ENCODE peak calls at places on chromosome 6, in nine cellular contexts. One of them, this sample, is unnamed.

GRCh38 chr6:154404791-154405400 is 48.3 kb upstream of the IPCEF1 start:
- DNase-seq in heart left ventricle: no peak
- DNase-seq in IMR-90: peak
- DNase-seq in adrenal gland: no peak
- DNase-seq in ovary: no peak
- DNase-seq in right lobe of liver: no peak
- DNase-seq in A549: no peak
- DNase-seq in GM12878: no peak
- DNase-seq in esophagus muscularis mucosa: no peak
- DNase-seq in this sample: no peak

GRCh38 chr6:104955927-104956662 is 812 bp upstream of the LIN28B start:
- DNase-seq in heart left ventricle: no peak
- DNase-seq in IMR-90: no peak
- DNase-seq in adrenal gland: no peak
- DNase-seq in ovary: no peak
- DNase-seq in right lobe of liver: no peak
- DNase-seq in A549: peak
- DNase-seq in GM12878: no peak
- DNase-seq in esophagus muscularis mucosa: no peak
- DNase-seq in this sample: no peak

GRCh38 chr6:23031986-23032385 is 462.6 kb downstream of the HDGFL1 start:
- DNase-seq in heart left ventricle: no peak
- DNase-seq in IMR-90: peak
- DNase-seq in adrenal gland: no peak
- DNase-seq in ovary: no peak
- DNase-seq in right lobe of liver: no peak
- DNase-seq in A549: no peak
- DNase-seq in GM12878: no peak
- DNase-seq in esophagus muscularis mucosa: no peak
- DNase-seq in this sample: no peak

GRCh38 chr6:150290429-150290828 is 78.4 kb upstream of the IYD start:
- DNase-seq in heart left ventricle: no peak
- DNase-seq in IMR-90: peak
- DNase-seq in adrenal gland: no peak
- DNase-seq in ovary: no peak
- DNase-seq in right lobe of liver: no peak
- DNase-seq in A549: no peak
- DNase-seq in GM12878: no peak
- DNase-seq in esophagus muscularis mucosa: no peak
- DNase-seq in this sample: no peak

GRCh38 chr6:146697921-146698320 is 99.1 kb downstream of the ADGB start:
- DNase-seq in heart left ventricle: no peak
- DNase-seq in IMR-90: no peak
- DNase-seq in adrenal gland: no peak
- DNase-seq in ovary: no peak
- DNase-seq in right lobe of liver: no peak
- DNase-seq in A549: no peak
- DNase-seq in GM12878: no peak
- DNase-seq in esophagus muscularis mucosa: no peak
- DNase-seq in this sample: no peak

GRCh38 chr6:13281630-13282156 is 46.6 kb downstream of the TBC1D7 start:
- DNase-seq in heart left ventricle: no peak
- DNase-seq in IMR-90: no peak
- DNase-seq in adrenal gland: no peak
- DNase-seq in ovary: no peak
- DNase-seq in right lobe of liver: no peak
- DNase-seq in A549: no peak
- DNase-seq in GM12878: no peak
- DNase-seq in esophagus muscularis mucosa: no peak
- DNase-seq in this sample: no peak

GRCh38 chr6:36735110-36735971 is 37.7 kb downstream of the RAB44 start:
- DNase-seq in heart left ventricle: peak
- DNase-seq in IMR-90: peak
- DNase-seq in adrenal gland: peak
- DNase-seq in ovary: peak
- DNase-seq in right lobe of liver: peak
- DNase-seq in A549: no peak
- DNase-seq in GM12878: no peak
- DNase-seq in esophagus muscularis mucosa: peak
- DNase-seq in this sample: peak

GRCh38 chr6:134436281-134436815 is 118.4 kb upstream of the SGK1 start:
- DNase-seq in heart left ventricle: peak
- DNase-seq in IMR-90: peak
- DNase-seq in adrenal gland: peak
- DNase-seq in ovary: peak
- DNase-seq in right lobe of liver: no peak
- DNase-seq in A549: peak
- DNase-seq in GM12878: peak
- DNase-seq in esophagus muscularis mucosa: no peak
- DNase-seq in this sample: no peak

GRCh38 chr6:35140991-35141720 is at the start of gene TCP11:
- DNase-seq in heart left ventricle: peak
- DNase-seq in IMR-90: no peak
- DNase-seq in adrenal gland: peak
- DNase-seq in ovary: peak
- DNase-seq in right lobe of liver: peak
- DNase-seq in A549: no peak
- DNase-seq in GM12878: no peak
- DNase-seq in esophagus muscularis mucosa: no peak
- DNase-seq in this sample: peak

GRCh38 chr6:165010556-165011535 is 298.6 kb downstream of the C6orf118 start:
- DNase-seq in heart left ventricle: no peak
- DNase-seq in IMR-90: no peak
- DNase-seq in adrenal gland: no peak
- DNase-seq in ovary: no peak
- DNase-seq in right lobe of liver: no peak
- DNase-seq in A549: no peak
- DNase-seq in GM12878: no peak
- DNase-seq in esophagus muscularis mucosa: no peak
- DNase-seq in this sample: no peak

GRCh38 chr6:37126961-37127360 is 43.0 kb upstream of the PIM1 start:
- DNase-seq in heart left ventricle: no peak
- DNase-seq in IMR-90: no peak
- DNase-seq in adrenal gland: no peak
- DNase-seq in ovary: no peak
- DNase-seq in right lobe of liver: no peak
- DNase-seq in A549: no peak
- DNase-seq in GM12878: no peak
- DNase-seq in esophagus muscularis mucosa: no peak
- DNase-seq in this sample: no peak

GRCh38 chr6:148538251-148539190 is 195.9 kb downstream of the SASH1 start:
- DNase-seq in heart left ventricle: no peak
- DNase-seq in IMR-90: peak
- DNase-seq in adrenal gland: no peak
- DNase-seq in ovary: no peak
- DNase-seq in right lobe of liver: no peak
- DNase-seq in A549: no peak
- DNase-seq in GM12878: no peak
- DNase-seq in esophagus muscularis mucosa: no peak
- DNase-seq in this sample: no peak

GRCh38 chr6:33023536-33023935 is 14.1 kb upstream of the HLA-DOA start:
- DNase-seq in heart left ventricle: no peak
- DNase-seq in IMR-90: no peak
- DNase-seq in adrenal gland: no peak
- DNase-seq in ovary: no peak
- DNase-seq in right lobe of liver: no peak
- DNase-seq in A549: no peak
- DNase-seq in GM12878: no peak
- DNase-seq in esophagus muscularis mucosa: no peak
- DNase-seq in this sample: no peak

GRCh38 chr6:33030245-33030644 is 20.9 kb upstream of the HLA-DOA start:
- DNase-seq in heart left ventricle: no peak
- DNase-seq in IMR-90: no peak
- DNase-seq in adrenal gland: no peak
- DNase-seq in ovary: no peak
- DNase-seq in right lobe of liver: no peak
- DNase-seq in A549: no peak
- DNase-seq in GM12878: no peak
- DNase-seq in esophagus muscularis mucosa: no peak
- DNase-seq in this sample: no peak

GRCh38 chr6:33029297-33030184 is 20.1 kb upstream of the HLA-DOA start:
- DNase-seq in heart left ventricle: peak
- DNase-seq in IMR-90: peak
- DNase-seq in adrenal gland: peak
- DNase-seq in ovary: no peak
- DNase-seq in right lobe of liver: no peak
- DNase-seq in A549: no peak
- DNase-seq in GM12878: peak
- DNase-seq in esophagus muscularis mucosa: no peak
- DNase-seq in this sample: peak

DNA sequence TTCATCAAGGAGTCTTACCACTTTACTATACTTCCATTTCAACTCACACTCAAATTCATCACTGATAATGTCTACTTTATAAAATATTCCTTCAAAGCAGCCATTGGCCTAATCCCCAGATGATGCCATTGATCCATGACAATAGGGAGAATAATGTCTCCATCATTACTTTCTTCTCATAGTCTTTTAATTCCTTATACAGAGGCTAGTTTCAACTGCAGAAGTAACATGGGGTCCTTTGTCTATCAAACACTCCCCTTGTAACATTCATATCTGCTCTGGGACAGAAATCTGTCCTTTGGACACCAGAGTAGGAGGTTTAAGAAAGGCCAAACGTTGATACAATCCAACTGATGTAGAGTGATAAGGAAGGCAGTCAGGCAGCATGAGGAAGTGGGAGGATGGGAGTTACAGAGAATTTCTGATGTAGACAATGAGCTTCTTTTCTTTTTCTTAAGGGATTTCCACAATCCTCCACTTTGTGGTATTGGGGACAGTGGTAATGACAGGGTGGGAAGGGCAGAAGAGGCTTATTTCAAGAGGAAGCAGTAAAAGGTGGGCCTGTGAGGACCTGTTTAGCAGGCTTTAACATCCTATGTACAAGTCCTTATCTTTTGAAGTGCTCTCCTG is 18.9 kb upstream of the HLA-DOA start:
- DNase-seq in heart left ventricle: no peak
- DNase-seq in IMR-90: no peak
- DNase-seq in adrenal gland: no peak
- DNase-seq in ovary: no peak
- DNase-seq in right lobe of liver: no peak
- DNase-seq in A549: no peak
- DNase-seq in GM12878: peak
- DNase-seq in esophagus muscularis mucosa: no peak
- DNase-seq in this sample: no peak
- H3K4me3 ChIP-seq in heart left ventricle: no peak
- H3K4me3 ChIP-seq in IMR-90: no peak
- H3K4me3 ChIP-seq in adrenal gland: no peak
- H3K4me3 ChIP-seq in ovary: no peak
- H3K4me3 ChIP-seq in right lobe of liver: no peak
- H3K4me3 ChIP-seq in A549: no peak
- H3K4me3 ChIP-seq in GM12878: no peak
- H3K4me3 ChIP-seq in esophagus muscularis mucosa: no peak
- H3K4me3 ChIP-seq in this sample: no peak

GRCh38 chr6:127200114-127200513 is 66.5 kb upstream of the RNF146 start:
- DNase-seq in heart left ventricle: no peak
- DNase-seq in IMR-90: no peak
- DNase-seq in adrenal gland: no peak
- DNase-seq in ovary: no peak
- DNase-seq in right lobe of liver: no peak
- DNase-seq in A549: no peak
- DNase-seq in GM12878: no peak
- DNase-seq in esophagus muscularis mucosa: no peak
- DNase-seq in this sample: peak
- H3K27ac ChIP-seq in heart left ventricle: no peak
- H3K27ac ChIP-seq in IMR-90: no peak
- H3K27ac ChIP-seq in adrenal gland: no peak
- H3K27ac ChIP-seq in ovary: no peak
- H3K27ac ChIP-seq in right lobe of liver: no peak
- H3K27ac ChIP-seq in A549: no peak
- H3K27ac ChIP-seq in GM12878: no peak
- H3K27ac ChIP-seq in esophagus muscularis mucosa: no peak
- H3K27ac ChIP-seq in this sample: no peak

GRCh38 chr6:132817554-132818403 is 3.4 kb downstream of the RPS12 start:
- DNase-seq in heart left ventricle: no peak
- DNase-seq in IMR-90: no peak
- DNase-seq in adrenal gland: no peak
- DNase-seq in ovary: no peak
- DNase-seq in right lobe of liver: no peak
- DNase-seq in A549: no peak
- DNase-seq in GM12878: no peak
- DNase-seq in esophagus muscularis mucosa: no peak
- DNase-seq in this sample: no peak

GRCh38 chr6:132820629-132821381 is 6.4 kb downstream of the RPS12 start:
- DNase-seq in heart left ventricle: no peak
- DNase-seq in IMR-90: peak
- DNase-seq in adrenal gland: no peak
- DNase-seq in ovary: no peak
- DNase-seq in right lobe of liver: no peak
- DNase-seq in A549: no peak
- DNase-seq in GM12878: no peak
- DNase-seq in esophagus muscularis mucosa: no peak
- DNase-seq in this sample: no peak

GRCh38 chr6:132816665-132817064 is 2.3 kb downstream of the RPS12 start:
- DNase-seq in heart left ventricle: no peak
- DNase-seq in IMR-90: no peak
- DNase-seq in adrenal gland: no peak
- DNase-seq in ovary: no peak
- DNase-seq in right lobe of liver: no peak
- DNase-seq in A549: no peak
- DNase-seq in GM12878: no peak
- DNase-seq in esophagus muscularis mucosa: no peak
- DNase-seq in this sample: no peak

GRCh38 chr6:132819405-132820145 is 5.2 kb downstream of the RPS12 start:
- DNase-seq in heart left ventricle: no peak
- DNase-seq in IMR-90: peak
- DNase-seq in adrenal gland: no peak
- DNase-seq in ovary: no peak
- DNase-seq in right lobe of liver: no peak
- DNase-seq in A549: no peak
- DNase-seq in GM12878: no peak
- DNase-seq in esophagus muscularis mucosa: no peak
- DNase-seq in this sample: no peak

GRCh38 chr6:132818404-132819359 is 4.3 kb downstream of the RPS12 start:
- DNase-seq in heart left ventricle: no peak
- DNase-seq in IMR-90: peak
- DNase-seq in adrenal gland: no peak
- DNase-seq in ovary: no peak
- DNase-seq in right lobe of liver: no peak
- DNase-seq in A549: no peak
- DNase-seq in GM12878: no peak
- DNase-seq in esophagus muscularis mucosa: no peak
- DNase-seq in this sample: no peak
- TF ChIP-seq POLR2A in heart left ventricle: no peak
- TF ChIP-seq POLR2A in IMR-90: peak
- TF ChIP-seq POLR2A in adrenal gland: no peak
- TF ChIP-seq POLR2A in ovary: no peak
- TF ChIP-seq POLR2A in right lobe of liver: no peak
- TF ChIP-seq POLR2A in A549: no peak
- TF ChIP-seq POLR2A in GM12878: no peak
- TF ChIP-seq POLR2A in esophagus muscularis mucosa: no peak
- TF ChIP-seq POLR2A in this sample: no peak

DNA sequence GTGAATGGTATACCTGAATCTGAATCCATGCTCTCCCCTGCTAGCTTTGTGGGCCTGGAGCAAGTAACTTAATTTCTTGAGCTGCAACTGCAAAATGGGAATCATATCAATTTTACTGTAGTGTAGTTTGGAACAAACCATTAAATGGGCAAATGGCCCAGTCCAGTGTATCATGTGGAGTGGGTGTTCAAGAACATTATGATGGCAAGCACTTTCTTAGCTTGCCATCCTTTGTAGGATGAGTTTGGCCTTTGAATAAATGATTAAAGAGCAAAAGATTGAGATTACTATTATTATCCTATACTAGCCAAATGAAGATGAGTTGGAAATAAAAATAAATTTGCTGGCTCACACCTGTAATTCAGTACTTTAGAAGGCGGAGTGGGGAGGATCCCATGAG is 120.4 kb downstream of the SESN1 start:
- DNase-seq in heart left ventricle: no peak
- DNase-seq in IMR-90: no peak
- DNase-seq in adrenal gland: no peak
- DNase-seq in ovary: no peak
- DNase-seq in right lobe of liver: no peak
- DNase-seq in A549: no peak
- DNase-seq in GM12878: no peak
- DNase-seq in esophagus muscularis mucosa: no peak
- DNase-seq in this sample: no peak
- H3K4me3 ChIP-seq in heart left ventricle: no peak
- H3K4me3 ChIP-seq in IMR-90: no peak
- H3K4me3 ChIP-seq in adrenal gland: no peak
- H3K4me3 ChIP-seq in ovary: no peak
- H3K4me3 ChIP-seq in right lobe of liver: no peak
- H3K4me3 ChIP-seq in A549: no peak
- H3K4me3 ChIP-seq in GM12878: no peak
- H3K4me3 ChIP-seq in esophagus muscularis mucosa: no peak
- H3K4me3 ChIP-seq in this sample: no peak

This sample was measured in spleen.